ENCODE peak calls at places on chromosomes 16 and 17, in six cellular contexts. F is IMR-90, N is stomach, A is ovary, J is testis, Q is tibial nerve. E is an unnamed sample.

GRCh38 chr17:14926526-14927122 is 338.5 kb downstream of the PMP22 start:
- DNase-seq in Q (peak; percentile 81), F (peak; percentile 74), N (peak; percentile 42), J (peak; percentile 74), A (peak; percentile 23), E (peak; percentile 34)

GRCh38 chr16:82753821-82754220 is 127.1 kb downstream of the CDH13 start:
- DNase-seq in N (no peak), F (peak; percentile 76), Q (no peak), A (no peak), J (no peak), E (no peak)

GRCh38 chr17:38746893-38747384 is 1.2 kb downstream of the PCGF2 start:
- DNase-seq in F (no peak), J (no peak), N (no peak), Q (no peak), A (no peak), E (no peak)

GRCh38 chr16:14489460-14489859 is 140.6 kb downstream of the PARN start:
- DNase-seq in Q (no peak), F (peak; percentile 15), A (no peak), J (no peak), N (no peak), E (no peak)

GRCh38 chr17:62648954-62649294 is 21.5 kb downstream of the MRC2 start:
- DNase-seq in N (no peak), A (no peak), F (no peak), J (no peak), Q (no peak), E (no peak)

GRCh38 chr16:75466760-75467159 is 2.3 kb upstream of the TMEM170A start:
- DNase-seq in J (no peak), F (no peak), Q (no peak), A (no peak), N (no peak), E (no peak)

GRCh38 chr17:58728831-58729230 is 26.8 kb upstream of the PPM1E start:
- DNase-seq in A (no peak), N (no peak), F (peak; percentile 32), Q (no peak), J (no peak), E (no peak)

GRCh38 chr17:74750327-74751069 is 2.1 kb downstream of the NHERF1 start:
- DNase-seq in F (no peak), A (peak; percentile 29), Q (no peak), J (no peak), N (peak; percentile 80), E (peak; percentile 67)

GRCh38 chr16:78770353-78771091 is 671.1 kb downstream of the WWOX start:
- DNase-seq in N (peak; percentile 78), Q (peak; percentile 70), A (peak; percentile 78), J (peak; percentile 86), F (no peak), E (peak; percentile 78)

GRCh38 chr16:12231666-12232065 is 255.1 kb downstream of the SNX29 start:
- DNase-seq in A (no peak), F (peak; percentile 91), J (no peak), Q (no peak), N (no peak), E (no peak)

GRCh38 chr17:57876023-57876865 is 26.4 kb upstream of the MRPS23 start:
- DNase-seq in A (no peak), F (peak; percentile 40), Q (no peak), N (no peak), J (no peak), E (no peak)

GRCh38 chr16:15617901-15618300 is 25.1 kb downstream of the MARF1 start:
- DNase-seq in A (no peak), F (no peak), N (no peak), J (no peak), Q (no peak), E (no peak)

GRCh38 chr17:29107084-29107483 is 64.1 kb downstream of the PIPOX start:
- DNase-seq in J (no peak), Q (no peak), A (no peak), F (no peak), N (no peak), E (no peak)

GRCh38 chr16:69804283-69804682 is 42.2 kb downstream of the WWP2 start:
- DNase-seq in N (no peak), Q (no peak), F (no peak), J (no peak), A (no peak), E (no peak)

GRCh38 chr16:84841787-84842300 is 22.1 kb downstream of the CRISPLD2 start:
- DNase-seq in F (no peak), J (no peak), A (no peak), N (peak; percentile 85), Q (no peak), E (peak; percentile 51)

GRCh38 chr16:89042711-89043551 is 50.7 kb upstream of the ACSF3 start:
- DNase-seq in F (no peak), Q (no peak), A (no peak), N (no peak), J (no peak), E (no peak)

GRCh38 chr17:76379646-76380376 is 4.6 kb upstream of the SPHK1 start:
- DNase-seq in N (no peak), F (no peak), J (no peak), A (no peak), Q (no peak), E (no peak)

GRCh38 chr17:82029990-82030469 is 1.4 kb upstream of the RAC3 start:
- DNase-seq in F (no peak), A (no peak), N (no peak), Q (no peak), J (no peak), E (no peak)

GRCh38 chr17:82031303-82031884 is at the start of gene RAC3:
- DNase-seq in Q (no peak), J (no peak), N (no peak), F (peak; percentile 11), A (no peak), E (no peak)

GRCh38 chr17:82030470-82031302 is 792 bp upstream of the RAC3 start:
- DNase-seq in F (peak; percentile 79), Q (peak; percentile 80), A (peak; percentile 88), N (peak; percentile 90), J (peak; percentile 86), E (peak; percentile 85)

GRCh38 chr17:82033359-82034085 is 2.0 kb downstream of the RAC3 start:
- DNase-seq in J (no peak), Q (no peak), A (no peak), F (no peak), N (no peak), E (no peak)

GRCh38 chr17:82031885-82032627 is 578 bp downstream of the RAC3 start:
- DNase-seq in Q (no peak), N (peak; percentile 74), A (no peak), F (no peak), J (no peak), E (no peak)
- TF ChIP-seq POLR2A in Q (no peak), N (no peak), A (no peak), F (no peak), J (no peak), E (no peak)

GRCh38 chr16:61834082-61834481 is 202.2 kb downstream of the CDH8 start:
- DNase-seq in Q (no peak), F (no peak), A (no peak), J (no peak), N (no peak), E (no peak)
- TF ChIP-seq CTCF in Q (no peak), F (no peak), A (no peak), J (no peak), N (no peak), E (no peak)

DNA sequence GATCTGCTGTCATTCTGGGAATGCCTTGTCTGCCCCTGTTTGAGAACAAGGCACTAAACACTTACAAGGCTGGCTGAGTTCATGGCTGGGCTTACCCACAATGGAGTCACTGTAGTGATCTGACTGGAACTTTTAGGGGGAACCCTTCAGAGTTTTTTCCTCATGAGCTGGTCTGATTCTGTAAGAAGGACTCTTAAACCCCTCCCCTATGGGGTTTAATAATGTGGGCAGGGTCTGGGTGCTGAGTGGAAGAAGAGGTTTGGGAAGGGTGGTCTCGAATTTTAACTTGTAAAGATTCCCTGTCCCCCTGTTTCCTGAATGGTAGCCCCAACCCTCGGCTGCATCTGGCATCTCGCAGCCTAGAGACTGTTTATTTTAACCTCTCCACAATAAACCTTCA is 30.6 kb downstream of the OSBPL7 start:
- DNase-seq in Q (no peak), A (no peak), N (no peak), J (no peak), F (no peak), E (no peak)
- H3K27me3 ChIP-seq in Q (peaks cover 65% of the 10 kb centered on the region), A (no peaks in the 10 kb centered on the region), N (no peaks in the 10 kb centered on the region), J (no peaks in the 10 kb centered on the region), F (peaks cover 55% of the 10 kb centered on the region), E (peaks cover 87% of the 10 kb centered on the region)

GRCh38 chr16:10888320-10888937 is 11.4 kb downstream of the CIITA start:
- DNase-seq in N (no peak), Q (no peak), A (no peak), J (no peak), F (no peak), E (no peak)
- TF ChIP-seq POLR2A in N (no peak), Q (no peak), A (no peak), J (no peak), F (no peak), E (no peak)

GRCh38 chr17:43779145-43780125 is 658 bp upstream of the DUSP3 start:
- DNase-seq in N (no peak), Q (peak; percentile 35), A (no peak), J (no peak), F (peak; percentile 25), E (no peak)
- TF ChIP-seq CTCF in N (no peak), Q (peak; percentile 26), A (no peak), J (no peak), F (peak; percentile 33), E (no peak)

GRCh38 chr16:2986623-2987188 is 6.5 kb upstream of the PKMYT1 start:
- DNase-seq in Q (no peak), A (no peak), N (no peak), J (no peak), F (no peak), E (no peak)

GRCh38 chr16:2988590-2989099 is 8.4 kb upstream of the PKMYT1 start:
- DNase-seq in N (no peak), A (no peak), Q (no peak), F (no peak), J (no peak), E (no peak)

GRCh38 chr16:2987286-2987685 is 7.0 kb upstream of the PKMYT1 start:
- DNase-seq in N (no peak), J (no peak), A (no peak), F (no peak), Q (no peak), E (no peak)

GRCh38 chr16:2985893-2986355 is 5.7 kb upstream of the PKMYT1 start:
- DNase-seq in Q (no peak), F (no peak), N (peak; percentile 68), J (no peak), A (no peak), E (peak; percentile 89)

GRCh38 chr16:2987854-2988253 is 7.6 kb upstream of the PKMYT1 start:
- DNase-seq in N (no peak), F (no peak), A (no peak), J (no peak), Q (no peak), E (no peak)
- H3K27me3 ChIP-seq in N (no peaks in the 10 kb centered on the region), F (peaks cover 21% of the 10 kb centered on the region), A (no peaks in the 10 kb centered on the region), J (no peaks in the 10 kb centered on the region), Q (peaks cover 30% of the 10 kb centered on the region), E (peaks cover 11% of the 10 kb centered on the region)

E was measured in heart left ventricle.